ENCODE peak calls at places on chromosomes 1 and 21, in nine cellular contexts. One of them, this sample, is unnamed.

GRCh38 chr1:119840745-119841144 is 29.5 kb upstream of the REG4 start:
- DNase-seq in GM23248: no peak
- DNase-seq in OCI-LY7: no peak
- DNase-seq in PC-3: no peak
- DNase-seq in hepatocyte: no peak
- DNase-seq in GM23338: no peak
- DNase-seq in neural progenitor cell: no peak
- DNase-seq in SK-N-SH: no peak
- DNase-seq in HCT116: no peak
- DNase-seq in this sample: no peak

GRCh38 chr1:38045431-38046332 is 911 bp downstream of the POU3F1 start:
- DNase-seq in GM23248: peak; percentile 14
- DNase-seq in OCI-LY7: no peak
- DNase-seq in PC-3: no peak
- DNase-seq in hepatocyte: no peak
- DNase-seq in GM23338: peak; percentile 70
- DNase-seq in neural progenitor cell: peak; percentile 71
- DNase-seq in SK-N-SH: peak; percentile 55
- DNase-seq in HCT116: no peak
- DNase-seq in this sample: no peak

GRCh38 chr1:116420417-116421200 is 47.6 kb downstream of the ATP1A1 start:
- DNase-seq in GM23248: no peak
- DNase-seq in OCI-LY7: no peak
- DNase-seq in PC-3: peak; percentile 25
- DNase-seq in hepatocyte: no peak
- DNase-seq in GM23338: no peak
- DNase-seq in neural progenitor cell: no peak
- DNase-seq in SK-N-SH: no peak
- DNase-seq in HCT116: no peak
- DNase-seq in this sample: no peak

GRCh38 chr1:64959973-64960372 is 6.4 kb downstream of the JAK1 start:
- DNase-seq in GM23248: no peak
- DNase-seq in OCI-LY7: no peak
- DNase-seq in PC-3: no peak
- DNase-seq in hepatocyte: no peak
- DNase-seq in GM23338: no peak
- DNase-seq in neural progenitor cell: no peak
- DNase-seq in SK-N-SH: no peak
- DNase-seq in HCT116: no peak
- DNase-seq in this sample: no peak

GRCh38 chr1:76864383-76864782 is 2.9 kb upstream of the ST6GALNAC5 start:
- DNase-seq in GM23248: peak; percentile 34
- DNase-seq in OCI-LY7: no peak
- DNase-seq in PC-3: no peak
- DNase-seq in hepatocyte: no peak
- DNase-seq in GM23338: peak; percentile 23
- DNase-seq in neural progenitor cell: peak; percentile 11
- DNase-seq in SK-N-SH: no peak
- DNase-seq in HCT116: no peak
- DNase-seq in this sample: no peak

GRCh38 chr1:10943991-10944730 is 68.3 kb upstream of the TARDBP start:
- DNase-seq in GM23248: peak; percentile 59
- DNase-seq in OCI-LY7: no peak
- DNase-seq in PC-3: peak; percentile 3
- DNase-seq in hepatocyte: peak; percentile 66
- DNase-seq in GM23338: no peak
- DNase-seq in neural progenitor cell: no peak
- DNase-seq in SK-N-SH: peak; percentile 74
- DNase-seq in HCT116: no peak
- DNase-seq in this sample: no peak

GRCh38 chr1:77652179-77652745 is 30.2 kb downstream of the ZZZ3 start:
- DNase-seq in GM23248: peak; percentile 76
- DNase-seq in OCI-LY7: no peak
- DNase-seq in PC-3: no peak
- DNase-seq in hepatocyte: no peak
- DNase-seq in GM23338: no peak
- DNase-seq in neural progenitor cell: no peak
- DNase-seq in SK-N-SH: no peak
- DNase-seq in HCT116: no peak
- DNase-seq in this sample: no peak

GRCh38 chr1:29974345-29974744 is 738.0 kb downstream of the PTPRU start:
- DNase-seq in GM23248: peak; percentile 74
- DNase-seq in OCI-LY7: no peak
- DNase-seq in PC-3: peak; percentile 91
- DNase-seq in hepatocyte: no peak
- DNase-seq in GM23338: peak; percentile 91
- DNase-seq in neural progenitor cell: peak; percentile 32
- DNase-seq in SK-N-SH: no peak
- DNase-seq in HCT116: peak; percentile 16
- DNase-seq in this sample: no peak

GRCh38 chr21:14673649-14674048 is 127.5 kb upstream of the SAMSN1 start:
- DNase-seq in GM23248: no peak
- DNase-seq in OCI-LY7: no peak
- DNase-seq in PC-3: no peak
- DNase-seq in hepatocyte: no peak
- DNase-seq in GM23338: no peak
- DNase-seq in neural progenitor cell: peak; percentile 6
- DNase-seq in SK-N-SH: no peak
- DNase-seq in HCT116: no peak
- DNase-seq in this sample: no peak

GRCh38 chr1:31912839-31913239 is 25.3 kb downstream of the PTP4A2 start:
- DNase-seq in GM23248: no peak
- DNase-seq in OCI-LY7: no peak
- DNase-seq in PC-3: no peak
- DNase-seq in hepatocyte: no peak
- DNase-seq in GM23338: no peak
- DNase-seq in neural progenitor cell: no peak
- DNase-seq in SK-N-SH: no peak
- DNase-seq in HCT116: no peak
- DNase-seq in this sample: no peak

GRCh38 chr1:212455406-212456165 is 22.9 kb downstream of the NENF start:
- DNase-seq in GM23248: peak; percentile 76
- DNase-seq in OCI-LY7: peak; percentile 77
- DNase-seq in PC-3: peak; percentile 98
- DNase-seq in hepatocyte: peak; percentile 87
- DNase-seq in GM23338: peak; percentile 87
- DNase-seq in neural progenitor cell: peak; percentile 83
- DNase-seq in SK-N-SH: peak; percentile 83
- DNase-seq in HCT116: peak; percentile 67
- DNase-seq in this sample: peak; percentile 81

GRCh38 chr1:234978397-234979291 is 150.0 kb downstream of the TOMM20 start:
- DNase-seq in GM23248: peak; percentile 72
- DNase-seq in OCI-LY7: peak; percentile 94
- DNase-seq in PC-3: peak; percentile 60
- DNase-seq in hepatocyte: peak; percentile 78
- DNase-seq in GM23338: no peak
- DNase-seq in neural progenitor cell: no peak
- DNase-seq in SK-N-SH: peak; percentile 60
- DNase-seq in HCT116: peak; percentile 63
- DNase-seq in this sample: peak; percentile 80

GRCh38 chr21:45499201-45499750 is 43.0 kb downstream of the SLC19A1 start:
- DNase-seq in GM23248: no peak
- DNase-seq in OCI-LY7: no peak
- DNase-seq in PC-3: no peak
- DNase-seq in hepatocyte: no peak
- DNase-seq in GM23338: no peak
- DNase-seq in neural progenitor cell: no peak
- DNase-seq in SK-N-SH: no peak
- DNase-seq in HCT116: no peak
- DNase-seq in this sample: no peak

GRCh38 chr1:37794372-37795339 is 1.0 kb downstream of the MANEAL start:
- DNase-seq in GM23248: no peak
- DNase-seq in OCI-LY7: no peak
- DNase-seq in PC-3: no peak
- DNase-seq in hepatocyte: no peak
- DNase-seq in GM23338: peak; percentile 53
- DNase-seq in neural progenitor cell: peak; percentile 19
- DNase-seq in SK-N-SH: peak; percentile 76
- DNase-seq in HCT116: no peak
- DNase-seq in this sample: peak; percentile 31

GRCh38 chr1:33680281-33680840 is 183.5 kb upstream of the HMGB4 start:
- DNase-seq in GM23248: no peak
- DNase-seq in OCI-LY7: no peak
- DNase-seq in PC-3: no peak
- DNase-seq in hepatocyte: no peak
- DNase-seq in GM23338: no peak
- DNase-seq in neural progenitor cell: no peak
- DNase-seq in SK-N-SH: no peak
- DNase-seq in HCT116: no peak
- DNase-seq in this sample: no peak

GRCh38 chr1:231091853-231092301 is 51.8 kb upstream of the FAM89A start:
- DNase-seq in GM23248: peak; percentile 32
- DNase-seq in OCI-LY7: peak; percentile 34
- DNase-seq in PC-3: peak; percentile 72
- DNase-seq in hepatocyte: peak; percentile 71
- DNase-seq in GM23338: peak; percentile 84
- DNase-seq in neural progenitor cell: peak; percentile 63
- DNase-seq in SK-N-SH: no peak
- DNase-seq in HCT116: peak; percentile 48
- DNase-seq in this sample: peak; percentile 36

DNA sequence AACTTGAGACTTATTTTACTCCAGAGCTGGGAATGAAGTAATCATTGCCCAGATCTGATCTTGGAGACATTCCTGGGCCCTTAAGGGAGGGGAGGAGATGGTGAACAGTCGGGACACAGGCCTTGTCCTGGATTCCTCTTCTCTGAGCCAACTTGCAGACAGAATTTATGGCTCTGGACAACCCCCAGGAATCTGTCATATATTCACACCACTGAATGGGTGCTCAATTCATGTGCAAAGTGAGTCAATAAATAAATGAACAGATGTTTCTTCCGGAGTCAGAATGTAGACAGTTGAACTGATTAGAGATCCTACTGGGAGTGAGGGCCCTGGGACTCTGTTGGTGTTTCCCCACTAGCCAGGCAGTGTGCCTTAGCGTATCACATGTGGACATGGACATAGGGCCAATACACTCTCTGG is 2.6 kb downstream of the TUFT1 start:
- DNase-seq in GM23248: peak; percentile 78
- DNase-seq in OCI-LY7: no peak
- DNase-seq in PC-3: peak; percentile 84
- DNase-seq in hepatocyte: peak; percentile 41
- DNase-seq in GM23338: no peak
- DNase-seq in neural progenitor cell: no peak
- DNase-seq in SK-N-SH: no peak
- DNase-seq in HCT116: no peak
- DNase-seq in this sample: peak; percentile 5
- TF ChIP-seq EZH2phosphoT487 in GM23248: no peak
- TF ChIP-seq EZH2phosphoT487 in OCI-LY7: no peak
- TF ChIP-seq EZH2phosphoT487 in PC-3: no peak
- TF ChIP-seq EZH2phosphoT487 in hepatocyte: no peak
- TF ChIP-seq EZH2phosphoT487 in GM23338: no peak
- TF ChIP-seq EZH2phosphoT487 in neural progenitor cell: no peak
- TF ChIP-seq EZH2phosphoT487 in SK-N-SH: no peak
- TF ChIP-seq EZH2phosphoT487 in HCT116: no peak
- TF ChIP-seq EZH2phosphoT487 in this sample: no peak

GRCh38 chr1:9200441-9200840 is 34.1 kb upstream of the H6PD start:
- DNase-seq in GM23248: peak; percentile 68
- DNase-seq in OCI-LY7: no peak
- DNase-seq in PC-3: no peak
- DNase-seq in hepatocyte: no peak
- DNase-seq in GM23338: no peak
- DNase-seq in neural progenitor cell: peak; percentile 71
- DNase-seq in SK-N-SH: no peak
- DNase-seq in HCT116: no peak
- DNase-seq in this sample: no peak
- TF ChIP-seq EZH2phosphoT487 in GM23248: no peak
- TF ChIP-seq EZH2phosphoT487 in OCI-LY7: no peak
- TF ChIP-seq EZH2phosphoT487 in PC-3: no peak
- TF ChIP-seq EZH2phosphoT487 in hepatocyte: no peak
- TF ChIP-seq EZH2phosphoT487 in GM23338: no peak
- TF ChIP-seq EZH2phosphoT487 in neural progenitor cell: no peak
- TF ChIP-seq EZH2phosphoT487 in SK-N-SH: no peak
- TF ChIP-seq EZH2phosphoT487 in HCT116: no peak
- TF ChIP-seq EZH2phosphoT487 in this sample: no peak

DNA sequence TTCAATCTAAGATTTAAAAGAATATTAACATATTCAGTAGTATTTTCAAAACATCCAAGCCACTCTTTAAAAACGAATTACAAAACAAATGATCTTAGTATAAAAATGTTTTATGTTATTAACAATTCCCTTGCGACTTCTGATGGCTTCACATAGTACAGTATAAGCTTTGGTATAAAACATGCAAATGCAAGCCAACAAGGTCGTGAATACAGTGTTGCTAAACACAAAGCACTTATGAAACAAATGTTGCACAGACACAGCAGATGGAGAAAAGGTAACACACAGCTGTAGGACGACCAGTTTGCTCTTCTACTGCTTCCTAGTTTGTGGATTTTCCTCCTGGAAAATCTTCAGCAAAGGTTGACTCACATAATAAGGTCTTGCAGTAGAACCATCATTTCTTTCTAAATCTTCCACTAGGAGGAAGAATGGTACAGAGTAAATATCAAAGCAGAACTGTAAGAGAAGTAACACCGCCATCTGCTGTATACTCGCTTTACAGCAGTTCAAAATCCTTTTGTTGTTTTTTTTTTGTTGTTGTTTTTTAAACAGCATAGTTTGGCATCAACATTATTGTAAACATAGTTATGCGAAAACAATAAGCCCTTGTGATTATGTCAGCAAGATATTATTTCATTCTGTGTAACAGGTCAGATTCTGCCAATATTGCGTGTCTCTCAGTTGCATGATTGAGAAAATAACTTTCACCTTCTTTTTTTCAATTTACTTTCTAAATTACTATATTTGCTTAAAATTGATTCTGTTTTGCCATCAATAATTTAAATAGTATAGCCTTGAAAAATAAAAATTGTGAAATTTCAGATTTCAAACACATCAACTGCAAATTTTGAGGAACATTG is 69.5 kb downstream of the LHX8 start:
- DNase-seq in GM23248: peak; percentile 74
- DNase-seq in OCI-LY7: peak; percentile 37
- DNase-seq in PC-3: peak; percentile 65
- DNase-seq in hepatocyte: peak; percentile 62
- DNase-seq in GM23338: peak; percentile 76
- DNase-seq in neural progenitor cell: peak; percentile 63
- DNase-seq in SK-N-SH: peak; percentile 33
- DNase-seq in HCT116: peak; percentile 54
- DNase-seq in this sample: peak; percentile 64
- TF ChIP-seq EZH2phosphoT487 in GM23248: no peak
- TF ChIP-seq EZH2phosphoT487 in OCI-LY7: no peak
- TF ChIP-seq EZH2phosphoT487 in PC-3: no peak
- TF ChIP-seq EZH2phosphoT487 in hepatocyte: no peak
- TF ChIP-seq EZH2phosphoT487 in GM23338: no peak
- TF ChIP-seq EZH2phosphoT487 in neural progenitor cell: no peak
- TF ChIP-seq EZH2phosphoT487 in SK-N-SH: no peak
- TF ChIP-seq EZH2phosphoT487 in HCT116: no peak
- TF ChIP-seq EZH2phosphoT487 in this sample: no peak

DNA sequence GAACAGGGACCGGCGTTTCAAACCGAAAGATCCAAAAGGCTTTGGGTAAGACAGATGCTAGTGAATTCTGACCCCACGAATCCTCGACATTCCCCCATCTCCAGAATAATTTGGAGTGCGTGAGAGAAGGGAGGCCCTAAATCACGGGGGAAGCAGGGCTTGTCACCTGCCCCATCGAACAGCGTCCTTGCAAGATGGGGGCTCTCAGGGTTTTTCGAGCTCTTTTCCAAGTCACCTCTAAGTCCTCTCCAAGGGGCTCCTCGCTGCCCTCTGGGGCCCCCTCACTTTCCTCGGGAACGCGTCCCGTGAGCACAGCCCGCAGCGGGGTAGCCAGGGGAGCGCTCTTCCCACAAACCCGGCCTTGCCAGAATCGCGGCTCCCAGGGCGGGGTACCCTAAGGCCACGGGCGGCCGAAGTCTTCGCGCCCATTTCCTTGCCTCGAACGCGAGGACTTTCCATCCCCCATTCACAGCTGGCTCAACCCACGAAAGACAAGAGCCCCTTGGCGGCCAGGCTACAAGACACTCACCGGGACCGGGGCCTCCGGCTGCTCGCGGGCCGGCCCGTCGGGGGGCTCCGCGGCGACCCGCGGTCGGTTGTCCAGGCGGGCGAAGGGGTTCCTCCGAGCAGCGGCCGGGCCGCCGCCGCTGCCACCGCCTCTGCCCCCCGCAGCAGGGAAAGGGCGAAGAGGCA is 546 bp downstream of the DONSON start:
- DNase-seq in GM23248: peak; percentile 64
- DNase-seq in OCI-LY7: peak; percentile 57
- DNase-seq in PC-3: peak; percentile 26
- DNase-seq in hepatocyte: peak; percentile 64
- DNase-seq in GM23338: peak; percentile 57
- DNase-seq in neural progenitor cell: peak; percentile 64
- DNase-seq in SK-N-SH: no peak
- DNase-seq in HCT116: no peak
- DNase-seq in this sample: peak; percentile 58
- TF ChIP-seq EZH2phosphoT487 in GM23248: no peak
- TF ChIP-seq EZH2phosphoT487 in OCI-LY7: no peak
- TF ChIP-seq EZH2phosphoT487 in PC-3: no peak
- TF ChIP-seq EZH2phosphoT487 in hepatocyte: no peak
- TF ChIP-seq EZH2phosphoT487 in GM23338: no peak
- TF ChIP-seq EZH2phosphoT487 in neural progenitor cell: no peak
- TF ChIP-seq EZH2phosphoT487 in SK-N-SH: no peak
- TF ChIP-seq EZH2phosphoT487 in HCT116: no peak
- TF ChIP-seq EZH2phosphoT487 in this sample: no peak